ENCODE peak calls at places on chromosomes 5 and 9, in ten cellular contexts. One of them, this sample, is unnamed.

GRCh38 chr9:104068546-104068945 is 25.6 kb upstream of the SMC2 start:
- ATAC-seq in activated CD4-positive, alpha-beta T cell treated with anti-CD3 and anti-CD28 coated beads for 36 hours: no peak
- ATAC-seq in left lung: peak; percentile 41
- ATAC-seq in Panc1: no peak
- ATAC-seq in lower lobe of right lung: no peak
- ATAC-seq in esophagus mucosa: no peak
- ATAC-seq in left cardiac atrium: no peak
- ATAC-seq in T-helper 17 cell: no peak
- ATAC-seq in naive thymus-derived CD8-positive, alpha-beta T cell: no peak
- ATAC-seq in right lobe of liver: no peak
- ATAC-seq in this sample: no peak

GRCh38 chr9:76717611-76718010 is 46.6 kb upstream of the PCA3 start:
- ATAC-seq in activated CD4-positive, alpha-beta T cell treated with anti-CD3 and anti-CD28 coated beads for 36 hours: no peak
- ATAC-seq in left lung: peak; percentile 27
- ATAC-seq in Panc1: no peak
- ATAC-seq in lower lobe of right lung: peak; percentile 42
- ATAC-seq in esophagus mucosa: no peak
- ATAC-seq in left cardiac atrium: peak; percentile 32
- ATAC-seq in T-helper 17 cell: no peak
- ATAC-seq in naive thymus-derived CD8-positive, alpha-beta T cell: no peak
- ATAC-seq in right lobe of liver: no peak
- ATAC-seq in this sample: no peak

GRCh38 chr9:82327641-82328040 is 339.1 kb downstream of the SPATA31D1 start:
- ATAC-seq in activated CD4-positive, alpha-beta T cell treated with anti-CD3 and anti-CD28 coated beads for 36 hours: no peak
- ATAC-seq in left lung: no peak
- ATAC-seq in Panc1: no peak
- ATAC-seq in lower lobe of right lung: no peak
- ATAC-seq in esophagus mucosa: no peak
- ATAC-seq in left cardiac atrium: no peak
- ATAC-seq in T-helper 17 cell: no peak
- ATAC-seq in naive thymus-derived CD8-positive, alpha-beta T cell: no peak
- ATAC-seq in right lobe of liver: no peak
- ATAC-seq in this sample: no peak

GRCh38 chr9:136403915-136404800 is 4.2 kb upstream of the SNAPC4 start:
- ATAC-seq in activated CD4-positive, alpha-beta T cell treated with anti-CD3 and anti-CD28 coated beads for 36 hours: peak; percentile 45
- ATAC-seq in left lung: no peak
- ATAC-seq in Panc1: no peak
- ATAC-seq in lower lobe of right lung: no peak
- ATAC-seq in esophagus mucosa: no peak
- ATAC-seq in left cardiac atrium: no peak
- ATAC-seq in T-helper 17 cell: peak; percentile 21
- ATAC-seq in naive thymus-derived CD8-positive, alpha-beta T cell: peak; percentile 8
- ATAC-seq in right lobe of liver: no peak
- ATAC-seq in this sample: peak; percentile 40

GRCh38 chr9:122307036-122307435 is 42.4 kb downstream of the MRRF start:
- ATAC-seq in activated CD4-positive, alpha-beta T cell treated with anti-CD3 and anti-CD28 coated beads for 36 hours: no peak
- ATAC-seq in left lung: peak; percentile 46
- ATAC-seq in Panc1: no peak
- ATAC-seq in lower lobe of right lung: no peak
- ATAC-seq in esophagus mucosa: peak; percentile 35
- ATAC-seq in left cardiac atrium: peak; percentile 72
- ATAC-seq in T-helper 17 cell: no peak
- ATAC-seq in naive thymus-derived CD8-positive, alpha-beta T cell: no peak
- ATAC-seq in right lobe of liver: peak; percentile 30
- ATAC-seq in this sample: no peak

GRCh38 chr5:148781771-148782170 is 44.6 kb upstream of the ADRB2 start:
- ATAC-seq in activated CD4-positive, alpha-beta T cell treated with anti-CD3 and anti-CD28 coated beads for 36 hours: no peak
- ATAC-seq in left lung: no peak
- ATAC-seq in Panc1: no peak
- ATAC-seq in lower lobe of right lung: no peak
- ATAC-seq in esophagus mucosa: no peak
- ATAC-seq in left cardiac atrium: no peak
- ATAC-seq in T-helper 17 cell: no peak
- ATAC-seq in naive thymus-derived CD8-positive, alpha-beta T cell: no peak
- ATAC-seq in right lobe of liver: no peak
- ATAC-seq in this sample: no peak

GRCh38 chr5:130796032-130796431 is 369.0 kb downstream of the HINT1 start:
- ATAC-seq in activated CD4-positive, alpha-beta T cell treated with anti-CD3 and anti-CD28 coated beads for 36 hours: no peak
- ATAC-seq in left lung: no peak
- ATAC-seq in Panc1: no peak
- ATAC-seq in lower lobe of right lung: no peak
- ATAC-seq in esophagus mucosa: peak; percentile 42
- ATAC-seq in left cardiac atrium: no peak
- ATAC-seq in T-helper 17 cell: no peak
- ATAC-seq in naive thymus-derived CD8-positive, alpha-beta T cell: no peak
- ATAC-seq in right lobe of liver: no peak
- ATAC-seq in this sample: no peak

GRCh38 chr5:98065261-98065909 is 708.1 kb upstream of the RGMB start:
- ATAC-seq in activated CD4-positive, alpha-beta T cell treated with anti-CD3 and anti-CD28 coated beads for 36 hours: no peak
- ATAC-seq in left lung: no peak
- ATAC-seq in Panc1: no peak
- ATAC-seq in lower lobe of right lung: no peak
- ATAC-seq in esophagus mucosa: no peak
- ATAC-seq in left cardiac atrium: no peak
- ATAC-seq in T-helper 17 cell: no peak
- ATAC-seq in naive thymus-derived CD8-positive, alpha-beta T cell: no peak
- ATAC-seq in right lobe of liver: no peak
- ATAC-seq in this sample: no peak

GRCh38 chr5:72386639-72387038 is 66.5 kb downstream of the PTCD2 start:
- ATAC-seq in activated CD4-positive, alpha-beta T cell treated with anti-CD3 and anti-CD28 coated beads for 36 hours: no peak
- ATAC-seq in left lung: peak; percentile 67
- ATAC-seq in Panc1: no peak
- ATAC-seq in lower lobe of right lung: peak; percentile 50
- ATAC-seq in esophagus mucosa: no peak
- ATAC-seq in left cardiac atrium: no peak
- ATAC-seq in T-helper 17 cell: no peak
- ATAC-seq in naive thymus-derived CD8-positive, alpha-beta T cell: no peak
- ATAC-seq in right lobe of liver: peak; percentile 44
- ATAC-seq in this sample: no peak

GRCh38 chr5:119286516-119287488 is 69.0 kb upstream of the TNFAIP8 start:
- ATAC-seq in activated CD4-positive, alpha-beta T cell treated with anti-CD3 and anti-CD28 coated beads for 36 hours: peak; percentile 20
- ATAC-seq in left lung: no peak
- ATAC-seq in Panc1: no peak
- ATAC-seq in lower lobe of right lung: no peak
- ATAC-seq in esophagus mucosa: no peak
- ATAC-seq in left cardiac atrium: no peak
- ATAC-seq in T-helper 17 cell: peak; percentile 41
- ATAC-seq in naive thymus-derived CD8-positive, alpha-beta T cell: peak; percentile 33
- ATAC-seq in right lobe of liver: no peak
- ATAC-seq in this sample: no peak

GRCh38 chr5:39270172-39270848 is 50.9 kb upstream of the FYB1 start:
- ATAC-seq in activated CD4-positive, alpha-beta T cell treated with anti-CD3 and anti-CD28 coated beads for 36 hours: no peak
- ATAC-seq in left lung: peak; percentile 57
- ATAC-seq in Panc1: no peak
- ATAC-seq in lower lobe of right lung: peak; percentile 71
- ATAC-seq in esophagus mucosa: no peak
- ATAC-seq in left cardiac atrium: peak; percentile 66
- ATAC-seq in T-helper 17 cell: no peak
- ATAC-seq in naive thymus-derived CD8-positive, alpha-beta T cell: no peak
- ATAC-seq in right lobe of liver: peak; percentile 54
- ATAC-seq in this sample: peak; percentile 80

GRCh38 chr5:33877483-33877882 is 14.3 kb downstream of the ADAMTS12 start:
- ATAC-seq in activated CD4-positive, alpha-beta T cell treated with anti-CD3 and anti-CD28 coated beads for 36 hours: no peak
- ATAC-seq in left lung: peak; percentile 61
- ATAC-seq in Panc1: no peak
- ATAC-seq in lower lobe of right lung: peak; percentile 34
- ATAC-seq in esophagus mucosa: no peak
- ATAC-seq in left cardiac atrium: peak; percentile 76
- ATAC-seq in T-helper 17 cell: no peak
- ATAC-seq in naive thymus-derived CD8-positive, alpha-beta T cell: no peak
- ATAC-seq in right lobe of liver: no peak
- ATAC-seq in this sample: no peak

GRCh38 chr9:134185536-134186011 is 21.2 kb upstream of the RNU6ATAC start:
- ATAC-seq in activated CD4-positive, alpha-beta T cell treated with anti-CD3 and anti-CD28 coated beads for 36 hours: peak; percentile 61
- ATAC-seq in left lung: no peak
- ATAC-seq in Panc1: no peak
- ATAC-seq in lower lobe of right lung: no peak
- ATAC-seq in esophagus mucosa: no peak
- ATAC-seq in left cardiac atrium: no peak
- ATAC-seq in T-helper 17 cell: peak; percentile 88
- ATAC-seq in naive thymus-derived CD8-positive, alpha-beta T cell: peak; percentile 85
- ATAC-seq in right lobe of liver: no peak
- ATAC-seq in this sample: no peak

This sample was measured in stimulated activated memory B cell treated with anti-CD40 and anti-IgM and Interleukin-4, amounts not matched to agents 10 μg/mL and 1 μg/mL and 100 μg/mL, for 72 hours.